ENCODE peak calls at places on chromosomes 16 and 17, in ten cellular contexts. V is prostate gland; M is CD4-positive, alpha-beta T cell; L is left lung; J is IMR-90; Z is heart right ventricle; K is dorsolateral prefrontal cortex; D is spleen; C is heart left ventricle; Y is CD8-positive, alpha-beta T cell. E is an unnamed sample.
A peak's percentile ranks its signal among the peaks of the same experiment; 100 is the strongest.

GRCh38 chr16:67148656-67149275 is 2.0 kb downstream of the B3GNT9 start:
- DNase-seq in Y (no peak), J (no peak), L (no peak), Z (no peak), V (no peak), D (peak; percentile 38), M (no peak), K (no peak), C (no peak), E (no peak)

GRCh38 chr16:8962393-8963009 is 1.2 kb downstream of the USP7 start:
- DNase-seq in D (peak; percentile 91), M (peak; percentile 51), V (no peak), Y (peak; percentile 29), L (peak; percentile 45), Z (no peak), K (no peak), C (no peak), J (no peak), E (no peak)

GRCh38 chr16:49859139-49859947 is 3.4 kb upstream of the ZNF423 start:
- DNase-seq in V (no peak), Z (peak; percentile 87), Y (no peak), M (no peak), J (no peak), L (no peak), K (no peak), D (no peak), C (peak; percentile 87), E (peak; percentile 53)

GRCh38 chr16:4214215-4214621 is 27.7 kb downstream of the SRL start:
- DNase-seq in C (no peak), M (no peak), Y (no peak), K (no peak), J (peak; percentile 96), Z (no peak), D (no peak), L (no peak), V (no peak), E (no peak)

GRCh38 chr17:2068589-2069051 is 13.7 kb downstream of the HIC1 start:
- DNase-seq in Z (no peak), C (no peak), J (peak; percentile 90), Y (no peak), K (no peak), L (no peak), D (peak; percentile 82), M (no peak), V (no peak), E (no peak)

GRCh38 chr17:45150911-45151809 is 2.9 kb downstream of the HEXIM1 start:
- DNase-seq in C (no peak), J (no peak), Y (no peak), L (no peak), D (no peak), M (no peak), K (no peak), Z (no peak), V (no peak), E (no peak)

GRCh38 chr16:85461814-85462404 is 151.2 kb upstream of the GSE1 start:
- DNase-seq in Y (no peak), C (no peak), J (peak; percentile 50), Z (no peak), D (no peak), L (peak; percentile 81), M (no peak), V (no peak), K (no peak), E (no peak)

GRCh38 chr16:87132361-87133014 is 184.7 kb downstream of the C16orf95 start:
- DNase-seq in D (no peak), K (peak; percentile 63), J (peak; percentile 60), Z (no peak), M (no peak), Y (no peak), V (no peak), L (no peak), C (no peak), E (peak; percentile 80)

GRCh38 chr17:30267625-30268024 is 24.1 kb downstream of the BLMH start:
- DNase-seq in Z (no peak), C (no peak), Y (no peak), D (no peak), L (no peak), M (no peak), K (no peak), V (no peak), J (peak; percentile 78), E (no peak)

GRCh38 chr17:7745748-7746470 is 28.4 kb downstream of the DNAH2 start:
- DNase-seq in L (peak; percentile 68), M (no peak), D (no peak), V (no peak), Z (no peak), K (no peak), Y (no peak), J (peak; percentile 76), C (no peak), E (no peak)

GRCh38 chr17:76691379-76692191 is 19.2 kb downstream of the MXRA7 start:
- DNase-seq in M (no peak), V (no peak), Z (no peak), Y (no peak), C (no peak), K (no peak), L (no peak), D (no peak), J (no peak), E (no peak)

GRCh38 chr16:69709456-69710084 is 16.8 kb downstream of the NQO1 start:
- DNase-seq in Z (no peak), Y (no peak), C (no peak), L (no peak), D (no peak), J (peak; percentile 73), M (no peak), K (no peak), V (peak; percentile 27), E (peak; percentile 42)

GRCh38 chr17:79276824-79277223 is 202.2 kb downstream of the ENGASE start:
- DNase-seq in Y (no peak), D (no peak), Z (no peak), J (no peak), K (peak; percentile 28), C (no peak), L (no peak), V (no peak), M (no peak), E (no peak)

GRCh38 chr16:27366687-27367462 is 35.1 kb upstream of the IL21R start:
- DNase-seq in Z (no peak), K (no peak), Y (no peak), C (no peak), D (peak; percentile 88), V (no peak), L (no peak), M (no peak), J (no peak), E (no peak)

GRCh38 chr16:29736112-29736511 is 9.7 kb downstream of the C16orf54 start:
- DNase-seq in Z (no peak), M (no peak), K (no peak), D (peak; percentile 16), L (no peak), Y (no peak), C (no peak), V (no peak), J (no peak), E (no peak)
- TF ChIP-seq CTCF in Z (no peak), M (no peak), K (no peak), D (no peak), L (no peak), Y (no peak), C (no peak), V (no peak), J (peak; percentile 6), E (no peak)

DNA sequence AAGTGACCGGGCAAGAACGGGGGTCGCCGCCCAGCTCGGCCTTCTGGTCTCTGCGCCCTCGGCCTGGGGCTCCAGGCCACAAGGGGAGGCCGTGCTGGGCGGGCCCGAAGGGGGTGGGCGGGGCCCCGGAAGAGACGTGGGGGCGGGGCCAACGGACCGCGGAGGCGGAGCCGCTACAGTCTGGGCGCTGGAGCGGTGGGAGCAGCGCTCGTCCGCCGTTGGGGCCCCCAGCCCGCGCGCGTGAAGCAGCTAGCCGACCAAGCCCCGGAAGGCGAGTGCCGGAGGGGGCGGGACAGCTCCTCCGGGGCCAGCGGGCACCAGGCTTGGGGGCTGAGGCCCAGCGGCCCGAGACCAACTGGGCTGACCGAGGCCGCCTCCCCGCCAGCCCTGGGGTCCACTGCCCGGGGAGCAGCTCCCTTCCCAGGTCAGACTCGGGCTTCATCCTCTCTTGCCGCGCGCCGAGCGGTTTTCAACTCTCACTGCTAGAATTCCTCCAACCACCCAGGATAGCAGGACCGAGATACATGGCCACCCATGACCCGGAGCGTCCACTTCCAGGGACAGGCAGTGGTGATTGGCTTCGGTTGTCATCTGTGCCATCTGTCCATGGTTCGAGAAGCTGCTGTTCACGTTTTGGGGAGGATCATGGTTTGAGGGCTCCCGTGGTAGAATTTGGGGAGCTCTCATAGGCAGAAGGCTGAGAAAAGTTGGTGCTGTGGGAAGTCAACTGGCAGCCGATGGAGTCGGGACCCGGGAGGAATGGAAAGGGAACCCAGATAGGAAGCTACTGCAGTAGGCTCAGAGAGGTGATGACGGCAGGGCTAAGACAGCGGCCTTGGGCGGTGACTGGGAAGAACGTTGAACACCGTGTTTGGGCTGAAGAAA is 44.6 kb upstream of the LCMT1 start:
- DNase-seq in K (peak; percentile 65), J (peak; percentile 61), V (peak; percentile 80), D (peak; percentile 97), C (peak; percentile 91), L (peak; percentile 85), Y (peak; percentile 81), Z (peak; percentile 87), M (peak; percentile 73), E (peak; percentile 71)
- H3K27ac ChIP-seq in K (peak overlapping the region; percentile 90), J (peak overlapping the region; percentile 65), V (peak overlapping the region; percentile 82), D (peak overlapping the region; percentile 92), C (peak overlapping the region; percentile 93), L (peak overlapping the region; percentile 82), Y (peak overlapping the region; percentile 61), Z (peak overlapping the region; percentile 96), M (peak overlapping the region; percentile 68), E (peak overlapping the region; percentile 91)

DNA sequence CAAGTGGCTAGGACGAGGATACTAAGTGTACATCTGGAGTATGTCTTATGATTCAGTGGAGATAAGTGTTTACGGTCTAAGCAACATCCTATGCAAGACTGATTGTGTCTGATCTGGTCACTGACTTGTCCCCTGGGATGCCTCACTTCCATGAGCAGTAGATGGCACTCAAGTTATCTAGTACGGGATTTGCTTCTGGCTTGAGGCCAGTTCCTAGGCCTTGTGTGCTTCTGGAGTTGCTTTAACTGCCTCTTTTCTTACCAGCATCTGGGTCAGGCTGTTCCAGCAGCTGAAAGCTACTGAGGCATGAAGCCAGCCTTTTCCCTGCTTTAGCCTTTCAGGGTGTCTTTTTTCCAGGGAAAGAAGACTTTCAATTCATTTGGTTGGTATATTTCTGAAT is 23.0 kb downstream of the SUPT6H start:
- DNase-seq in D (no peak), C (no peak), K (peak; percentile 91), J (peak; percentile 16), Y (no peak), Z (no peak), V (peak; percentile 66), L (no peak), M (no peak), E (no peak)
- TF ChIP-seq CTCF in D (peak; percentile 10), C (no peak), K (peak; percentile 52), J (no peak), Y (no peak), Z (no peak), V (no peak), L (no peak), M (no peak), E (no peak)

DNA sequence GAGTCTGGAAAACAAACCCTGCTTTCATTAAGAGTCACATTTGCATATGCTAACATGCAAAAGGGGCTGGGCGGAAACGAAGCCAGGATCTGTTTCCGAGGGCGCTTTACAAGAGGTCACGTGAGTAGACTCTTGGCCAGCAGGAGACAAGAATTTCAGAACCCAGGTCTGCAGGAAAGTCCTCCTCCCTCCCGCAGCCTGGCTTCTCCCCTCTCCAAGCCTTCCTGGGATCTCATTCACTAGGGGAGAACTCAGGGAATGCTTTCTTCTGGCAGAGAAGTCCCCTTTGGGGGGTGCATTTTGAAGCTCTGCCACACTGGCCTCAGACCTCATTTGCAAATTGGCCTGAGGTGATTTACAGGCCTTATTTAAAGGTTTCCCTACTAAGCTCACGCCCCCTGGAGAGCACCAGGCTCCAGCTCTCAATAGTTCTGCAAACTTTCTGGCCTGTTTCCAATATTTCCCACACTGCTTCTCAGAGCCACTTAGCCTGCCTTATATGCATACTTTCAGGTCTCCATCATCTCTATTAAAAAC is 57.2 kb upstream of the CACNG5 start:
- DNase-seq in L (peak; percentile 63), M (no peak), D (no peak), J (peak; percentile 44), Z (no peak), Y (no peak), C (no peak), V (no peak), K (peak; percentile 52), E (no peak)
- H3K27ac ChIP-seq in L (peak overlapping the region; percentile 33), M (no peak overlapping the region), D (no peak overlapping the region), J (no peak overlapping the region), Z (no peak overlapping the region), Y (no peak overlapping the region), C (no peak overlapping the region), V (no peak overlapping the region), K (no peak overlapping the region), E (no peak overlapping the region)

E was measured in tibial artery.